ENCODE peak calls at places on chromosome 7, in eight cellular contexts. V is IMR-90, H is mammary epithelial cell, X is GM23338, P is neuronal stem cell, Q is endothelial cell of umbilical vein, L is hepatocyte, O is neural progenitor cell. U is an unnamed sample.

GRCh38 chr7:126698446-126698845 is 554.3 kb downstream of the GRM8 start:
- DNase-seq in V (no peak), P (no peak), H (peak; percentile 82), X (no peak), O (no peak), Q (peak; percentile 6), L (no peak), U (no peak)

GRCh38 chr7:36155811-36156361 is 2.8 kb downstream of the EEPD1 start:
- DNase-seq in X (peak; percentile 34), Q (no peak), P (no peak), L (peak; percentile 34), H (no peak), O (peak; percentile 32), V (peak; percentile 53), U (peak; percentile 68)

GRCh38 chr7:98638853-98639252 is 21.8 kb downstream of the NPTX2 start:
- DNase-seq in V (no peak), H (no peak), Q (no peak), P (no peak), O (no peak), X (no peak), L (no peak), U (no peak)

GRCh38 chr7:102331536-102332275 is 24.5 kb downstream of the SPDYE6 start:
- DNase-seq in V (no peak), P (no peak), Q (no peak), H (no peak), L (no peak), O (no peak), X (peak; percentile 75), U (peak; percentile 66)

GRCh38 chr7:127798023-127798422 is 146.0 kb downstream of the SND1 start:
- DNase-seq in P (no peak), L (no peak), Q (no peak), O (no peak), V (no peak), H (no peak), X (no peak), U (no peak)

GRCh38 chr7:42460148-42460547 is 223.1 kb upstream of the GLI3 start:
- DNase-seq in Q (no peak), H (no peak), P (no peak), V (no peak), L (no peak), X (no peak), O (no peak), U (no peak)

GRCh38 chr7:135774284-135774683 is 25.7 kb upstream of the FAM180A start:
- DNase-seq in L (peak; percentile 63), H (peak; percentile 42), X (no peak), O (no peak), P (no peak), V (peak; percentile 87), Q (peak; percentile 31), U (no peak)

GRCh38 chr7:151755131-151755787 is 121.7 kb downstream of the PRKAG2 start:
- DNase-seq in X (no peak), Q (no peak), H (no peak), P (no peak), V (peak; percentile 82), O (no peak), L (no peak), U (no peak)

GRCh38 chr7:84674236-84674913 is 479.8 kb upstream of the SEMA3A start:
- DNase-seq in O (no peak), H (peak; percentile 58), Q (peak; percentile 63), L (no peak), V (no peak), P (no peak), X (no peak), U (no peak)

GRCh38 chr7:94182066-94182465 is 177.9 kb upstream of the BET1 start:
- DNase-seq in X (no peak), V (peak; percentile 98), L (peak; percentile 20), H (peak; percentile 70), P (no peak), Q (peak; percentile 81), O (no peak), U (no peak)

GRCh38 chr7:42736931-42737330 is 174.9 kb downstream of the C7orf25 start:
- DNase-seq in H (no peak), V (no peak), P (no peak), Q (no peak), X (peak; percentile 65), O (peak; percentile 16), L (no peak), U (no peak)

GRCh38 chr7:2190531-2190930 is 42.2 kb downstream of the MAD1L1 start:
- DNase-seq in O (no peak), Q (no peak), P (no peak), X (no peak), H (no peak), L (no peak), V (peak; percentile 76), U (no peak)

GRCh38 chr7:128849804-128850490 is 12.7 kb upstream of the ATP6V1F start:
- DNase-seq in V (no peak), H (no peak), X (no peak), P (no peak), Q (no peak), L (no peak), O (no peak), U (no peak)

GRCh38 chr7:128855559-128855958 is 7.1 kb upstream of the ATP6V1F start:
- DNase-seq in V (no peak), L (no peak), P (no peak), H (no peak), Q (no peak), O (no peak), X (no peak), U (peak; percentile 63)

GRCh38 chr7:128854396-128854795 is 8.3 kb upstream of the ATP6V1F start:
- DNase-seq in Q (no peak), P (no peak), L (no peak), X (no peak), H (no peak), O (no peak), V (no peak), U (no peak)

GRCh38 chr7:128853691-128854298 is 8.9 kb upstream of the ATP6V1F start:
- DNase-seq in O (no peak), Q (no peak), P (no peak), V (no peak), X (no peak), H (no peak), L (no peak), U (no peak)

GRCh38 chr7:128852537-128853254 is 10.0 kb upstream of the ATP6V1F start:
- DNase-seq in V (no peak), L (no peak), X (no peak), H (no peak), O (no peak), Q (no peak), P (no peak), U (no peak)
- H2AFZ ChIP-seq in V (no peak overlapping the region), L (no peak overlapping the region), X (no peak overlapping the region), H (no peak overlapping the region), O (no peak overlapping the region), Q (no peak overlapping the region), P (no peak overlapping the region), U (no peak overlapping the region)

GRCh38 chr7:140479062-140479738 is at the start of gene MKRN1:
- DNase-seq in X (peak; percentile 99), O (peak; percentile 97), H (peak; percentile 95), V (peak; percentile 90), Q (peak; percentile 85), L (peak; percentile 98), P (peak; percentile 90), U (peak; percentile 97)

GRCh38 chr7:140478361-140479061 is 794 bp downstream of the MKRN1 start:
- DNase-seq in L (peak; percentile 67), H (peak; percentile 46), P (peak; percentile 53), X (peak; percentile 65), Q (peak; percentile 61), O (peak; percentile 86), V (peak; percentile 27), U (peak; percentile 88)

GRCh38 chr7:140476698-140477261 is 2.5 kb downstream of the MKRN1 start:
- DNase-seq in Q (no peak), V (no peak), L (no peak), P (no peak), O (no peak), H (no peak), X (no peak), U (no peak)

GRCh38 chr7:140475747-140476333 is 3.5 kb downstream of the MKRN1 start:
- DNase-seq in H (peak; percentile 47), P (no peak), L (peak; percentile 71), O (peak; percentile 58), X (peak; percentile 82), Q (peak; percentile 60), V (peak; percentile 41), U (peak; percentile 80)

GRCh38 chr7:140479739-140480084 is 407 bp upstream of the MKRN1 start:
- DNase-seq in V (no peak), Q (no peak), O (no peak), P (no peak), X (no peak), L (no peak), H (no peak), U (no peak)
- H2AFZ ChIP-seq in V (peak overlapping the region; percentile 96), Q (peak overlapping the region; percentile 92), O (peak overlapping the region; percentile 96), P (peak overlapping the region; percentile 89), X (peak overlapping the region; percentile 86), L (peak overlapping the region; percentile 84), H (peak overlapping the region; percentile 94), U (peak overlapping the region; percentile 59)

GRCh38 chr7:105796365-105796764 is 80.0 kb downstream of the ATXN7L1 start:
- DNase-seq in Q (no peak), H (no peak), O (no peak), V (peak; percentile 80), X (no peak), L (no peak), P (no peak), U (no peak)
- H2AFZ ChIP-seq in Q (no peak overlapping the region), H (no peak overlapping the region), O (no peak overlapping the region), V (no peak overlapping the region), X (no peak overlapping the region), L (no peak overlapping the region), P (no peak overlapping the region), U (no peak overlapping the region)

GRCh38 chr7:28389504-28390385 is 22.6 kb upstream of the CREB5 start:
- DNase-seq in V (peak; percentile 79), O (peak; percentile 82), Q (peak; percentile 76), L (peak; percentile 86), H (peak; percentile 58), P (peak; percentile 65), X (peak; percentile 85), U (peak; percentile 91)
- H2AFZ ChIP-seq in V (no peak overlapping the region), O (peak overlapping the region; percentile 47), Q (peak overlapping the region; percentile 41), L (no peak overlapping the region), H (peak overlapping the region; percentile 25), P (peak overlapping the region; percentile 75), X (peak overlapping the region; percentile 52), U (no peak overlapping the region)

GRCh38 chr7:81299711-81300110 is 380.9 kb upstream of the SEMA3C start:
- DNase-seq in V (peak; percentile 10), Q (no peak), L (no peak), H (peak; percentile 26), P (no peak), X (peak; percentile 2), O (no peak), U (no peak)

GRCh38 chr7:81297317-81297716 is 378.5 kb upstream of the SEMA3C start:
- DNase-seq in X (no peak), Q (no peak), O (no peak), H (no peak), L (no peak), V (no peak), P (no peak), U (no peak)

GRCh38 chr7:81299272-81299671 is 380.4 kb upstream of the SEMA3C start:
- DNase-seq in O (no peak), L (peak; percentile 53), P (no peak), X (no peak), Q (peak; percentile 89), H (peak; percentile 97), V (peak; percentile 96), U (no peak)

GRCh38 chr7:81301815-81302214 is 383.0 kb upstream of the SEMA3C start:
- DNase-seq in Q (no peak), L (no peak), X (no peak), V (no peak), H (no peak), P (no peak), O (no peak), U (no peak)

GRCh38 chr7:81300779-81301178 is 381.9 kb upstream of the SEMA3C start:
- DNase-seq in L (no peak), P (no peak), O (no peak), H (no peak), X (no peak), Q (no peak), V (no peak), U (no peak)
- H2AFZ ChIP-seq in L (no peak overlapping the region), P (no peak overlapping the region), O (no peak overlapping the region), H (no peak overlapping the region), X (no peak overlapping the region), Q (no peak overlapping the region), V (no peak overlapping the region), U (no peak overlapping the region)

U was measured in Karpas-422.